ENCODE peak calls at places on chromosomes 12 and 14, in seven cellular contexts. L is foreskin fibroblast, N is thyroid gland, R is left lung, Q is suprapubic skin, J is astrocyte of the spinal cord, O is DND-41. X is an unnamed sample.

GRCh38 chr12:74328623-74329022 is 209.0 kb upstream of the ATXN7L3B start:
- DNase-seq in L (no peak), N (no peak), R (no peak), Q (no peak), J (no peak), O (no peak), X (no peak)

GRCh38 chr14:103073876-103074698 is 9.9 kb upstream of the LBHD2 start:
- DNase-seq in L (no peak), N (no peak), R (no peak), Q (peak; percentile 65), J (no peak), O (no peak), X (no peak)

GRCh38 chr12:8675471-8676083 is 13.0 kb upstream of the MFAP5 start:
- DNase-seq in L (no peak), N (no peak), R (no peak), Q (no peak), J (no peak), O (no peak), X (no peak)

GRCh38 chr12:91835693-91836092 is 310.0 kb downstream of the BTG1 start:
- DNase-seq in L (no peak), N (no peak), R (no peak), Q (no peak), J (no peak), O (no peak), X (no peak)

GRCh38 chr12:96864335-96864734 is 42.7 kb upstream of the NEDD1 start:
- DNase-seq in L (no peak), N (peak; percentile 18), R (no peak), Q (no peak), J (no peak), O (no peak), X (no peak)

GRCh38 chr12:90233168-90234100 is 524.8 kb upstream of the ATP2B1 start:
- DNase-seq in L (no peak), N (no peak), R (no peak), Q (no peak), J (no peak), O (no peak), X (no peak)

GRCh38 chr14:24274101-24274543 is 2.7 kb upstream of the RABGGTA start:
- DNase-seq in L (no peak), N (no peak), R (no peak), Q (no peak), J (no peak), O (no peak), X (no peak)

GRCh38 chr14:75244121-75244520 is 34.5 kb upstream of the FOS start:
- DNase-seq in L (no peak), N (no peak), R (no peak), Q (no peak), J (no peak), O (no peak), X (no peak)

GRCh38 chr12:11623382-11623781 is 26.1 kb upstream of the ETV6 start:
- DNase-seq in L (no peak), N (no peak), R (no peak), Q (no peak), J (no peak), O (no peak), X (no peak)

GRCh38 chr12:11622774-11623375 is 26.6 kb upstream of the ETV6 start:
- DNase-seq in L (no peak), N (no peak), R (no peak), Q (no peak), J (no peak), O (no peak), X (no peak)

GRCh38 chr12:11624126-11624525 is 25.3 kb upstream of the ETV6 start:
- DNase-seq in L (no peak), N (no peak), R (no peak), Q (no peak), J (no peak), O (no peak), X (no peak)

DNA sequence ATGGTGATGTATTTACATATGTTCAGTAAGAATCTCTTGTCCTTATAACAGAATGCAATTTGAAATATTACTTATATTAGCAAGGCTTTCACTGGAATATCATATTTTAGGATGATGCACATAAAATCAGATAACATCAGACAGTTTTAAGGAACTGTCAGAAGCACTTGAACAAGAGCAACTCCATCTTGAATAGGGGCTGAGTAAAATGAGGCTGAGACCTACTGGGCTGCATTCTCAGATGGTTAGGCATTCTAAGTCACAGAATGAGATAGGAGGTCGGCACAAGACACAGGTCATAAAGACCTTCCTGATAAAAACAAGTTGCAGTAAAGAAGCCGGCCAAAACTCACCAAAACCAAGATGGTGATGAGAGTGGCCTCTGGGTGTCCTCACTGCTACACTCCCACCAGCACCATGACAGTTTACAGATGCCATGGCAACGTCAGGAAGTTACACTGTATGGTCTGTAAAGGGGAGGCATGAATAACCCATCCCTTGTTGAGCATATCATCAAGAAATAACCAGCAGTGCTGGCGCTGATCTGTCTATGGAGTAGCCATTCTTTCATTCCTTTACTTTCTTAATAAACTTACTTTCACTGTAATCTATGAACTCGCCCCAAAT is 27.6 kb upstream of the ETV6 start:
- DNase-seq in L (no peak), N (peak; percentile 2), R (no peak), Q (no peak), J (no peak), O (no peak), X (no peak)
- TF ChIP-seq CTCF in L (no peak), N (no peak), R (no peak), Q (no peak), J (peak; percentile 25), O (peak; percentile 21), X (peak; percentile 11)

GRCh38 chr12:70007687-70008086 is 182.7 kb downstream of the MYRFL start:
- DNase-seq in L (no peak), N (no peak), R (no peak), Q (no peak), J (no peak), O (no peak), X (no peak)

GRCh38 chr12:70005864-70006618 is 181.0 kb downstream of the MYRFL start:
- DNase-seq in L (no peak), N (no peak), R (no peak), Q (no peak), J (no peak), O (no peak), X (no peak)

GRCh38 chr12:70008944-70009343 is 183.9 kb downstream of the MYRFL start:
- DNase-seq in L (no peak), N (no peak), R (no peak), Q (no peak), J (no peak), O (no peak), X (no peak)

GRCh38 chr12:70002912-70003255 is 177.9 kb downstream of the MYRFL start:
- DNase-seq in L (no peak), N (no peak), R (no peak), Q (no peak), J (no peak), O (no peak), X (no peak)

GRCh38 chr12:70006619-70006973 is 181.6 kb downstream of the MYRFL start:
- DNase-seq in L (no peak), N (no peak), R (no peak), Q (no peak), J (no peak), O (no peak), X (no peak)
- H3K4me3 ChIP-seq in L (no peak overlapping the region), N (no peak overlapping the region), R (no peak overlapping the region), Q (no peak overlapping the region), J (no peak overlapping the region), O (no peak overlapping the region), X (no peak overlapping the region)

DNA sequence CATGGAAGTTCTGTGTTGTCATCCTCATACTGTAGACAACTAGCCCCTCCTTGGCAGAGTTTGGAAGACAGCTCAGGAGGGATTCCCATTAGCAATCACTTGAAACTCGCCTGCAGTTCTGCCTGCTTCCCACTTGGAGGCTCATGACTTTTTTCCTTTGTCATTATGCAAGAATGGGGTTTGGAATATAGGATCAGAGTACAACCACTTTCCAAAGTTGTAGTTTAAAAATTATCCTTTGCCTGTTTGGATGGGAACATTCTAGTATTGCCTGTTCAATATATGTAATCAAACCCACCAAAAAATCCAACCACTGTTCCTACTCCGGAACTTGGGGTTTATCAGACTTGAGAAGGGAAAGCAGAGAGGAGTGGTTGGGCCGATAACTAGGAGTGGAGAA is 2.1 kb upstream of the GPD1 start:
- DNase-seq in L (peak; percentile 48), N (no peak), R (no peak), Q (no peak), J (peak; percentile 56), O (no peak), X (no peak)
- TF ChIP-seq CTCF in L (peak; percentile 50), N (no peak), R (no peak), Q (peak; percentile 31), J (peak; percentile 54), O (peak; percentile 52), X (peak; percentile 54)

GRCh38 chr14:20801726-20802125 is 918 bp downstream of the RNASE1 start:
- DNase-seq in L (no peak), N (no peak), R (peak; percentile 61), Q (no peak), J (no peak), O (no peak), X (no peak)

GRCh38 chr14:20799955-20800544 is 2.6 kb downstream of the RNASE1 start:
- DNase-seq in L (no peak), N (peak; percentile 49), R (peak; percentile 66), Q (peak; percentile 69), J (no peak), O (no peak), X (no peak)

GRCh38 chr14:20805485-20805884 is 2.8 kb upstream of the RNASE1 start:
- DNase-seq in L (no peak), N (no peak), R (no peak), Q (no peak), J (no peak), O (no peak), X (no peak)

GRCh38 chr14:20802341-20803084 is at the start of gene RNASE1:
- DNase-seq in L (no peak), N (no peak), R (peak; percentile 52), Q (no peak), J (no peak), O (no peak), X (no peak)

DNA sequence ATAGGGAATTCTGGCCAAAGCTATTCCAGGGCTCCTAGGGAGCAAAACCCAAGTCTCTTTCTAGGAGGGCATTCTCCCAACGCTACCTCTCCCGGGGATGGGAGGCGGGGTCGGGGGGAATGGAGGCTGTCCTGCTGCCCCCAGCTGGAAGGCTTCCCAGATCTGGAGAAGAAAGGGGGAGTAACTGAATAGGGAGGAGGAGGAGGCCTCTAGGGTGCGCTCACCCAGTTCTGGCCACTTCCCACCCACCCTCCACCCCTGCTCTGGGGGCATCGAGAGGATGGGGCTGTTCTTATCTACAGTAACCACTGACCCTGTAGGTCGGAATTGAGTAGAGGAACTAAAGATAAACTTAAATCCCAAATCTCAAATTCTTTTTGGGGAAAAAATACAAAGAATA is 577 bp upstream of the RNASE1 start:
- DNase-seq in L (no peak), N (no peak), R (no peak), Q (no peak), J (no peak), O (no peak), X (no peak)
- H3K4me3 ChIP-seq in L (no peak overlapping the region), N (no peak overlapping the region), R (peak overlapping the region; percentile 59), Q (no peak overlapping the region), J (no peak overlapping the region), O (no peak overlapping the region), X (no peak overlapping the region)

GRCh38 chr14:86790408-86791364 is 1202.3 kb downstream of the GALC start:
- DNase-seq in L (no peak), N (no peak), R (no peak), Q (no peak), J (no peak), O (no peak), X (no peak)
- TF ChIP-seq CTCF in L (no peak), N (no peak), R (no peak), Q (no peak), J (peak; percentile 11), O (peak; percentile 32), X (no peak)

X was measured in HFF-Myc.